ENCODE peak calls at places on chromosomes 12 and 14, in five cellular contexts. X, S, F, R and B are unnamed samples.

GRCh38 chr12:115609356-115609755 is 668.1 kb downstream of the MED13L start:
- DNase-seq in R (no peak), X (peak; percentile 1), S (no peak), F (no peak), B (no peak)

GRCh38 chr12:101076940-101077351 is 133.1 kb downstream of the SLC5A8 start:
- DNase-seq in X (peak; percentile 29), S (no peak), R (no peak), F (no peak), B (no peak)

GRCh38 chr14:105876829-105877228 is 350.4 kb downstream of the TMEM121 start:
- DNase-seq in F (no peak), R (no peak), X (no peak), S (no peak), B (peak; percentile 11)

GRCh38 chr12:102232446-102232845 is 34.8 kb upstream of the PMCH start:
- DNase-seq in F (no peak), X (peak; percentile 35), S (no peak), R (no peak), B (no peak)

GRCh38 chr12:98911396-98911795 is 266.3 kb downstream of the APAF1 start:
- DNase-seq in R (no peak), F (no peak), X (no peak), S (no peak), B (no peak)

GRCh38 chr12:130562711-130563110 is 153.4 kb downstream of the RIMBP2 start:
- DNase-seq in S (no peak), F (no peak), R (no peak), X (no peak), B (no peak)

GRCh38 chr12:18421840-18422239 is 160.5 kb downstream of the PIK3C2G start:
- DNase-seq in X (peak; percentile 75), S (no peak), R (no peak), F (no peak), B (no peak)

GRCh38 chr14:105854600-105855245 is 328.3 kb downstream of the TMEM121 start:
- DNase-seq in S (no peak), R (no peak), X (no peak), F (peak; percentile 48), B (no peak)

GRCh38 chr14:92409069-92409468 is 86.1 kb downstream of the SLC24A4 start:
- DNase-seq in F (no peak), S (no peak), R (no peak), X (no peak), B (no peak)

GRCh38 chr14:96470331-96470730 is 31.9 kb upstream of the PAPOLA start:
- DNase-seq in S (no peak), R (no peak), X (no peak), F (no peak), B (no peak)

GRCh38 chr12:47878918-47879481 is 25.8 kb downstream of the VDR start:
- DNase-seq in X (no peak), F (no peak), S (no peak), R (no peak), B (no peak)

DNA sequence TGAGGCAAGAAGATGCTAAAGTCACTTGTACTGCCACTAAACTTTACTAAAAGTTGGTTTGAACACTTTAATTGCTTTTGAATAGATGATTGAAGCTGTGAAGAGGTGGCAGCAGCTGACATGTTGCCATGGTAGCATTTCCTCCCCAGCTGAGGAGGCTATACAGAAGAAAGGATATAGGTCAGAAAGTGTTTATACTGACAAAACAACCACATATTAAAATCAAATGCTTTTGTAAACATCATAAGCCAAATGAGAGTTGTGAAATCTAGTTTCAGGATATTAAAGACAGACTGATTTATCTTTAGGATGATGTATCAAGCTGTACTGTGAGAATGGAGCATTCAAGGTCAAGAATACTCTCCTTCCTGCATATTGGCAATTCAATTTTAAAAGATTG is 41.6 kb downstream of the TSPAN19 start:
- DNase-seq in S (no peak), F (no peak), R (no peak), X (peak; percentile 11), B (no peak)
- H3K4me3 ChIP-seq in S (no peak overlapping the region), F (no peak overlapping the region), R (no peak overlapping the region), X (no peak overlapping the region), B (no peak overlapping the region)

DNA sequence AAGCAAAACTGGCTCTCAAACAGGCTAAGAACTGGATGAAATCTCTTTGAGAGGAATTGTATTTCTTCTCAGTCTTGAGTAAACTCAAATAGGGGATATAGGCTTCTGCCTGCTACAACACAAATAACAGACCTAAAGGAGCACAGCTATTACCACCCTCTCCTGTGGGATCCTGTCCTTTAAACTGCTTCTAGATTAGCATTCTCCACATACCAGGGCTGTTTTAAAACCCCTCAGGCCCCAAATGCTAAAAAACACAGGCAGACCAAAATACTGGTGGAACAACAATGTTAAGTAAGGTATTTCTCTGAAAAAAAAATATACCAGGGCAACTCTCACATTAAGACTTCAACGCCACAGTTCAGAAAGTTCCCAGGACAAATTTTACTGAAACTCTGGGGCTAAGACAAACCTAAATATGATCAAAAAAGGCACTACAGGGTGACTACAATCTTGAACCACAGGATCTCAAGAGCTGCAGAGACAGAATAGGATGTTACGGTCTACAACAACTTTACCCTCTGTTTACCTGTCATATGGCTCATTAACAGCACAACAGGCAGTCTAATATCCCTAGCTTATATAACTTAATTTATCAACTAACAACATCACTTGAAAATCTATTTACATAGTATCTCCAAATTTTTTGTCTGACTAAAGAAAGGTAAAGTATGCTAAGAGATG is 7.2 kb downstream of the CPNE8 start:
- DNase-seq in R (peak; percentile 59), S (no peak), X (no peak), F (no peak), B (no peak)
- H3K27ac ChIP-seq in R (peak overlapping the region; percentile 80), S (no peak overlapping the region), X (no peak overlapping the region), F (no peak overlapping the region), B (no peak overlapping the region)

GRCh38 chr12:52950553-52950952 is 1.6 kb downstream of the KRT18 start:
- DNase-seq in S (no peak), X (no peak), F (no peak), R (no peak), B (no peak)
- H3K4me3 ChIP-seq in S (peak overlapping the region; percentile 74), X (no peak overlapping the region), F (no peak overlapping the region), R (no peak overlapping the region), B (no peak overlapping the region)

DNA sequence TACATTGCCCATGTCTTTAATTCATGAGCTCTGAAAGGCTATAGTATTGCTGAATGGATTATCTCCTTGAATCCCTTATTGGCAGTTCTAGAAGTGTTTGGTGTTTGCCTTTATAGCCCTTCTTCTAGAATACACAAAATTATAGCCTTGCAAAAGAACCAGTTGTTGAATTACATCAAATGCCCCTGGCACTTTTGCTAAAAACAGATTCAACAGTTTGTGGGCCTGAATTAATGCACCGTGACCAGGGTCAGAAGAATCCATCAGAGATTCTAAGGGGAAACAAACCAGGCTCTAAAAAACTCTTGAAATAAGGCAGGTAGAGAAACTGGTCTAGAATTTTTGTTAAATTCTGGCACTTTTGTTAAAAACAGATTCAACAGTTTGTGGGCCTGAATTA is 197.8 kb downstream of the SOX5 start:
- DNase-seq in R (no peak), X (no peak), S (no peak), F (no peak), B (no peak)
- H3K27ac ChIP-seq in R (peak overlapping the region; percentile 78), X (no peak overlapping the region), S (no peak overlapping the region), F (no peak overlapping the region), B (no peak overlapping the region)

DNA sequence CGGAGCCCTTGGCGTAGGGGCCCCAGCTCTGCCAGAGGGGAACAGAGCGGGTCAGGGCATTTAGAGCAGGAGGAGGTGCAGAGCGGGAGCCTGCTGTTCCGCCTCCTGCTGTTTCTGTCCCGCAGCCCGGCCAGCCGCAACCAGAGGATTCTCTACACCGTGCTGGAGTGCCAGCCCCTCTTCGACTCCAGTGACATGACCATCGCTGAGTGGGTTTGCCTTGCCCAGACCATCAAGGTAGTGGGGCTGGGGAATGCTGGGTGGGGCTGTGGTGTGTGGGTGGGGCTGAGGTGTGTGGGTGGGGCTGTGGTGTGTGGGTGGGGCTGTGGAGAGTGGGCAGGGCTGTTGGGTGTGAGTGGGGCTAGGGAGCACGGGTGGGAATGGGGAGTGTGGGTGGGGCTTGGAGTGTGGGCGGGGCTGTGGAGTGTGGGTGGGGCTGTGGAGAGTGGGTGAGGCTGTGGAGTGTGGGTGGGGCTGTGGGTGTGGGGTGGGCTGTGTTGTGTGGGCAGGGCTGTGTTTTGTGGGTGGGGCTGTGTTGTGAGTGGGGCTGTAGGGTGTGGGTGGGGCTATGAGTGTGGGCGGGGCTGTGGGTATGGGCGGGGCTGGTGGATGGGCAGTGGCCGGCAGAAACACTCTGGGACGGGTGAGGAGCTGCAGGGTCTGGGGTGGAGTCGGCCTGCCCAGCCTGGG is 8.0 kb downstream of the ASPG start:
- DNase-seq in R (no peak), S (no peak), X (no peak), F (no peak), B (peak; percentile 35)
- H3K4me3 ChIP-seq in R (no peak overlapping the region), S (no peak overlapping the region), X (no peak overlapping the region), F (no peak overlapping the region), B (no peak overlapping the region)

GRCh38 chr12:20109667-20110066 is 258.7 kb upstream of the PDE3A start:
- DNase-seq in F (no peak), S (no peak), R (peak; percentile 44), X (no peak), B (no peak)
- H3K27ac ChIP-seq in F (no peak overlapping the region), S (no peak overlapping the region), R (no peak overlapping the region), X (no peak overlapping the region), B (no peak overlapping the region)

GRCh38 chr12:80709811-80710726 is 2.6 kb downstream of the MYF6 start:
- DNase-seq in R (peak; percentile 75), F (peak; percentile 22), S (no peak), X (no peak), B (no peak)

GRCh38 chr12:80707830-80708534 is 548 bp downstream of the MYF6 start:
- DNase-seq in F (no peak), S (no peak), R (peak; percentile 46), X (no peak), B (peak; percentile 76)

GRCh38 chr12:80710727-80711066 is 3.3 kb downstream of the MYF6 start:
- DNase-seq in F (no peak), R (no peak), S (no peak), X (no peak), B (no peak)

GRCh38 chr12:80707126-80707829 is at the start of gene MYF6:
- DNase-seq in S (no peak), X (no peak), R (no peak), F (no peak), B (no peak)

GRCh38 chr12:80708535-80709328 is 1.3 kb downstream of the MYF6 start:
- DNase-seq in R (peak; percentile 61), S (no peak), F (no peak), X (no peak), B (no peak)
- H3K4me3 ChIP-seq in R (peak overlapping the region; percentile 48), S (no peak overlapping the region), F (no peak overlapping the region), X (no peak overlapping the region), B (no peak overlapping the region)